ENCODE peak calls at places on chromosomes 3 and 15, in nine cellular contexts. N, C, L, M, G, U, I, D and Q are unnamed samples.
A peak's percentile ranks its signal among the peaks of the same experiment; 100 is the strongest.

GRCh38 chr3:101725192-101725889 is 927 bp downstream of the CEP97 start:
- DNase-seq in N (no peak), C (peak; percentile 47), L (peak; percentile 44), M (peak; percentile 20), G (peak; percentile 42), U (peak; percentile 62), I (peak; percentile 12), D (peak; percentile 58), Q (no peak)

GRCh38 chr15:31141792-31142191 is 40.3 kb upstream of the TRPM1 start:
- DNase-seq in N (no peak), C (no peak), L (no peak), M (no peak), G (no peak), U (no peak), I (no peak), D (no peak), Q (no peak)

GRCh38 chr15:32936283-32936918 is 218.6 kb downstream of the GREM1 start:
- DNase-seq in N (no peak), C (no peak), L (no peak), M (no peak), G (peak; percentile 17), U (no peak), I (peak; percentile 89), D (peak; percentile 66), Q (no peak)

GRCh38 chr3:185337231-185337816 is 25.6 kb upstream of the MAP3K13 start:
- DNase-seq in N (no peak), C (no peak), L (no peak), M (no peak), G (peak; percentile 26), U (no peak), I (no peak), D (no peak), Q (no peak)

GRCh38 chr3:58107597-58107996 is 99.4 kb downstream of the FLNB start:
- DNase-seq in N (no peak), C (no peak), L (no peak), M (no peak), G (no peak), U (no peak), I (no peak), D (no peak), Q (no peak)

GRCh38 chr3:114389156-114389555 is 95.3 kb downstream of the TIGIT start:
- DNase-seq in N (no peak), C (no peak), L (no peak), M (no peak), G (no peak), U (no peak), I (no peak), D (no peak), Q (no peak)

GRCh38 chr3:66200786-66201185 is 20.0 kb upstream of the SLC25A26 start:
- DNase-seq in N (no peak), C (no peak), L (no peak), M (no peak), G (no peak), U (no peak), I (no peak), D (no peak), Q (no peak)

GRCh38 chr3:8739757-8740508 is 6.3 kb downstream of the CAV3 start:
- DNase-seq in N (no peak), C (no peak), L (no peak), M (no peak), G (no peak), U (no peak), I (peak; percentile 79), D (peak; percentile 94), Q (peak; percentile 67)

GRCh38 chr15:81294501-81294850 is 29.5 kb downstream of the STARD5 start:
- DNase-seq in N (no peak), C (no peak), L (no peak), M (no peak), G (no peak), U (no peak), I (no peak), D (no peak), Q (no peak)

GRCh38 chr15:50463423-50464358 is 39.5 kb downstream of the USP8 start:
- DNase-seq in N (no peak), C (no peak), L (no peak), M (no peak), G (peak; percentile 65), U (no peak), I (peak; percentile 60), D (peak; percentile 5), Q (no peak)